ENCODE peak calls at places on chromosomes 16 and 17, in six cellular contexts. G, M, Q, I, J and U are unnamed samples.

GRCh38 chr16:15970743-15971434 is 21.5 kb downstream of the ABCC1 start:
- ATAC-seq in G (no peak), M (no peak), Q (no peak), I (no peak), J (no peak), U (no peak)

GRCh38 chr17:8294814-8295316 is 335 bp downstream of the SLC25A35 start:
- ATAC-seq in G (peak), M (peak), Q (no peak), I (peak), J (peak), U (peak)

GRCh38 chr17:72102366-72102765 is 18.5 kb upstream of the SOX9 start:
- ATAC-seq in G (no peak), M (no peak), Q (no peak), I (no peak), J (no peak), U (no peak)

GRCh38 chr17:64461788-64462187 is 12.9 kb downstream of the MILR1 start:
- ATAC-seq in G (no peak), M (no peak), Q (no peak), I (no peak), J (no peak), U (no peak)

GRCh38 chr16:7331997-7332396 is 648 bp upstream of the RBFOX1 start:
- ATAC-seq in G (no peak), M (no peak), Q (no peak), I (no peak), J (no peak), U (no peak)

GRCh38 chr17:42053701-42054100 is 3.3 kb upstream of the C17orf113 start:
- ATAC-seq in G (no peak), M (no peak), Q (no peak), I (no peak), J (no peak), U (no peak)

GRCh38 chr17:47983492-47984223 is 12.7 kb downstream of the CDK5RAP3 start:
- ATAC-seq in G (no peak), M (no peak), Q (no peak), I (no peak), J (peak), U (no peak)

GRCh38 chr17:20043034-20043433 is 33.9 kb downstream of the SPECC1 start:
- ATAC-seq in G (no peak), M (no peak), Q (no peak), I (no peak), J (no peak), U (no peak)

GRCh38 chr17:63440127-63440769 is 5.9 kb downstream of the CYB561 start:
- ATAC-seq in G (peak), M (peak), Q (no peak), I (no peak), J (no peak), U (no peak)

GRCh38 chr16:73531021-73531420 is 483.1 kb upstream of the ZFHX3 start:
- ATAC-seq in G (no peak), M (no peak), Q (no peak), I (no peak), J (no peak), U (no peak)

GRCh38 chr16:73523209-73523608 is 475.3 kb upstream of the ZFHX3 start:
- ATAC-seq in G (no peak), M (no peak), Q (no peak), I (no peak), J (no peak), U (no peak)

GRCh38 chr16:73530529-73530928 is 482.6 kb upstream of the ZFHX3 start:
- ATAC-seq in G (no peak), M (no peak), Q (no peak), I (no peak), J (no peak), U (no peak)

GRCh38 chr16:73529303-73530012 is 481.5 kb upstream of the ZFHX3 start:
- ATAC-seq in G (no peak), M (no peak), Q (no peak), I (no peak), J (no peak), U (no peak)

GRCh38 chr16:73527191-73527590 is 479.3 kb upstream of the ZFHX3 start:
- ATAC-seq in G (peak), M (peak), Q (peak), I (no peak), J (no peak), U (no peak)
- TF ChIP-seq EP300 in G (no peak), M (no peak), Q (no peak), I (no peak), J (no peak), U (no peak)

DNA sequence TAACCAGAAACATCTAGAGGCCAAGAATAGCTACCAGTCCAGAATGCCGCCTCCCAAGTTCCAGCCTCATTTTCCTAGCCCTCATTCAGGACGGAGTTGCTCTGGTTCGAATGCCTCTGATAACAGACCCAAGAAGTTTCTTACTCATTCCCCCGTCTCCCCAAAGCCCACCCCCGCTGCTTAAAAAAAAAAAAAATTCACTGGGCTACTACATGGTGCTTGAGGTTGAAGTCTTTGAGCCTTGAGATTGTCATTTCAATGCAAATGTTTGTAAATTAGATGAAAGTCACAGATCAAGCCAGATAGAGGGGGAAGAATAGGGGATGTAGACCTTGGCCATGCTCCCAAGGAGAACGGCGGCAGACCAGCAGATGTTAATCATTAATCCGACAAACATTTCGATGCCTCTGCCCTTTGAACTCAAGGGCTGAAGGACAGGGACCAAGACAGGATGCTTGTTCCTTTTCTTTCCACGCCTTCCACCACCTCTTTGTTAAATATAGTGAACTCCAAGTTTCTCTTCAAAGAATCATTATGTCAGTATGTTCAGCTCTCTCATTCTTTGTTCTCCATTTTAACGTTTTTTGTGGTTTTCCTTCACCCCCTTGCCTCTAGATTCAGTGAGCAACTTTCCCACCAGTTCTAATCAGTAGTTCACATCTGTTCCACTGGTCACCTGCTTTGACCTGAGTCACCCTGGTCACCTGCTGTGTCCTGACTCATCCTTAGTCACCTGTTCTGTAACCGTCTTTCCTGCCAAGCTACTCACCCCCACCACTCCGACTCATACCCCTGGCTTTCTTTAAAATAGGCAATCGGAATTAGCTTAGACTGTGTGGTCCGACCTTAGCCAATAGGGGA is 190.3 kb downstream of the CPPED1 start:
- ATAC-seq in G (peak), M (peak), Q (peak), I (no peak), J (peak), U (no peak)
- TF ChIP-seq EP300 in G (peak), M (peak), Q (peak), I (no peak), J (peak), U (no peak)

DNA sequence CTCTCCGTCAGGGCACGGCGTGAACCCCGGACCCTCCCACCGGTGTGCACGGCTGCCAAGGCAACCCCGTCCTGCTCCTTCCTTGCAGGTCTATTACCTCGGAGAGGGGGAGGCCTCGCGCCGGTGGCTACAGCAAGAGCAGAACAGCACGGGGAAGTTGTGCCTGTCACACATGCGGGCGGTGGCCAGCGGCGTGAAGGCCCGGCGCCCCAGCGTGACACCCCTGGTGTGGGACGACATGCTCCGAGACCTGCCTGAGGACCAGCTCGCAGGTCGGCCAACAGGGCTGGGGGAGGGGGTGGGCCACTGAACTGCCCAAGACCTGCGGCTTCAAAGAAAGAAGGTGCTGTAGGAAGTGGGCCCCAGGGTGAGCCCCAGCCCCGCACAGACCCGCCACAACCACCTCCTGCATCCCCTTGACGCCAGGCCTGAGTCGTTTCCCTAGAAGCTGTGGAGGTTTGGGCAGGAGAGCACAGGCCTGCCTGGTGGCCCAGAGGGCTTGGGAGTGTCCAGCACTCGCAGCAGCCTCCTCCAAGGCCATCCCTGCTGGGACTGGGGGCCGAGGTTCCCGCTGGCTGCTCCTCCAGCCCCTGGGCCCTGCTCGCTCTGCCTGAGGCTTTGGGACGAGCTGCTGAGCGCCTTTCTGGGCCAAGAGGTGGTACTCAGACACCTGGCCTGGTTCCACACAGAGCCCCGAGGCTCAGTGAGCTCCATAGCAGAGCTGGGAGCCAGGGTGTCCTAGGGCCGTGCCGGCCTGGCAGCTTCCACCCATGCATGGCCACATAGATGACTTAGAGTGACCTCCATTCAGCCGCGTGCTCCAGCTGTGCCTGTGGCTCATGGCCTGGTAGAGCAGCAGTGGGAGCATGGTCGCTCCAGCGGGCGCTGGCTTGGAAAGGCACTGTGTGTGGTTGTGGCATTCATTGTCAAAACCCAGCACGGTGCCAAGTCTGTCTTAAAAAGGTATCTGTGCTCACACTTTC is 14.7 kb downstream of the CYBC1 start:
- ATAC-seq in G (peak), M (no peak), Q (no peak), I (no peak), J (no peak), U (no peak)
- TF ChIP-seq EP300 in G (no peak), M (no peak), Q (no peak), I (no peak), J (no peak), U (no peak)

GRCh38 chr16:89642574-89642973 is 14.9 kb downstream of the CHMP1A start:
- ATAC-seq in G (no peak), M (no peak), Q (no peak), I (no peak), J (no peak), U (no peak)

GRCh38 chr16:89643769-89644300 is 13.7 kb downstream of the CHMP1A start:
- ATAC-seq in G (no peak), M (no peak), Q (no peak), I (no peak), J (peak), U (no peak)

GRCh38 chr16:89645122-89645521 is 12.4 kb downstream of the CHMP1A start:
- ATAC-seq in G (no peak), M (no peak), Q (no peak), I (no peak), J (no peak), U (no peak)

GRCh38 chr16:89646270-89646669 is 11.2 kb downstream of the CHMP1A start:
- ATAC-seq in G (no peak), M (no peak), Q (no peak), I (no peak), J (no peak), U (no peak)

DNA sequence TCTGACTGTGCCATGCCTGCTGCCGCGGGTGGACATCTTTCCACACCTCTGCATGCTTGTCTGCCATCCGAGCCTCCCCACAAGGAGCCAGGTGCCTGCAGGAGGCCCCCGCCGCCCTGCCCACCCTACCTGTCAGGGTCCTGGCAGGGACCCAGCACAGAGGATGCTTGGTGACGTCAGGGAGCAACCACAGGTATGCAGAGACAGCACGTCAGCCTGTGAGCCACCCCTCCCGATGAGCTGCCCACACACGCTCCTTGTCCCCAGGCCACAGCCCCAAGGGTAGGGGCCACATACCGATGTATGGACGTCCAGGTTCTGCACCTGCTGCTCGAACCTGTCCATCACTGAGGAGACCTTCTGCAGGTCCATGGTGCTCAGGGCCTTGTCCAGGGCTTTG is 10.6 kb downstream of the CHMP1A start:
- ATAC-seq in G (no peak), M (no peak), Q (no peak), I (no peak), J (no peak), U (no peak)
- TF ChIP-seq EP300 in G (no peak), M (no peak), Q (no peak), I (no peak), J (no peak), U (no peak)

DNA sequence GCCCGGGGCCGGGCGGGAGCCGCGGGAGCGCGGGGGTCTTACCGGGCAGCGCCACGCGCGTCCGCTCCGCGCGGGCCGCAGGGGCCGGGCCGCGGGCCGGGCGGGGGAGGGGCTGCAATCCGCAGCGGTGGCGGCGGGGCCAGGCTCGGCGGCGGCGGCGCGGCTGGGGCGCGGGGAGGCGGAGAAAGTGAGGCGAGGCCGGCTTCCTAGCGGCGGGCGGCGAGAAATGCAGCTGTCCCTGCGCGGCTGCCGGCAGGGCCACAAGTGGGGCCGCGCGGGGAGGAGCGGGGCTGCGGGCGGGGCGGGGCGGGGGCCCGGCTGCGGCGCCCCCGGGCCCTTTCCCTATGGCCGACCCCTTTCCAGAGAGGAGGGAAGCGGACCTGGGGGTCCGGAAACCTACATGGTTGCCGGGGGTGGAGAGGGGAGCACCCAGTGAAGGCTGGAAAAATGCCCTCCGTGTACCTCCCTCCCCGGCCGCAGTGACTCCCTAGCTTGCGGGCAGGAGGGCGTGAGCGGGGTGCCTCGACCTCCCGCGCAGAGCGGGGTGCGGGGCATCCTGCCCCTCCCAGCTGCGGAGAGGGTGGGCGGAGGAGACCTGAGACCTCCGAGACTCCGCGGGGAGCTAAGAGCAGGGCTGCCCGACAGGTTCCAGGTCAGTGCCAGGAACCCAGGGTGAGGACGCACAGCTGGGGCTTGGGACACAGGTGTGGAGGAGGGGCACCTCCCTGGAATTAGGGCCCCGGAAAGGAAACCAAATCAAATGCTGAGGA is at the start of gene CUEDC1:
- ATAC-seq in G (peak), M (peak), Q (peak), I (peak), J (peak), U (peak)
- TF ChIP-seq EP300 in G (no peak), M (no peak), Q (no peak), I (no peak), J (no peak), U (no peak)

GRCh38 chr17:17776889-17777288 is 59.9 kb downstream of the SREBF1 start:
- ATAC-seq in G (no peak), M (no peak), Q (no peak), I (no peak), J (no peak), U (no peak)
- TF ChIP-seq EP300 in G (no peak), M (no peak), Q (no peak), I (no peak), J (no peak), U (no peak)

DNA sequence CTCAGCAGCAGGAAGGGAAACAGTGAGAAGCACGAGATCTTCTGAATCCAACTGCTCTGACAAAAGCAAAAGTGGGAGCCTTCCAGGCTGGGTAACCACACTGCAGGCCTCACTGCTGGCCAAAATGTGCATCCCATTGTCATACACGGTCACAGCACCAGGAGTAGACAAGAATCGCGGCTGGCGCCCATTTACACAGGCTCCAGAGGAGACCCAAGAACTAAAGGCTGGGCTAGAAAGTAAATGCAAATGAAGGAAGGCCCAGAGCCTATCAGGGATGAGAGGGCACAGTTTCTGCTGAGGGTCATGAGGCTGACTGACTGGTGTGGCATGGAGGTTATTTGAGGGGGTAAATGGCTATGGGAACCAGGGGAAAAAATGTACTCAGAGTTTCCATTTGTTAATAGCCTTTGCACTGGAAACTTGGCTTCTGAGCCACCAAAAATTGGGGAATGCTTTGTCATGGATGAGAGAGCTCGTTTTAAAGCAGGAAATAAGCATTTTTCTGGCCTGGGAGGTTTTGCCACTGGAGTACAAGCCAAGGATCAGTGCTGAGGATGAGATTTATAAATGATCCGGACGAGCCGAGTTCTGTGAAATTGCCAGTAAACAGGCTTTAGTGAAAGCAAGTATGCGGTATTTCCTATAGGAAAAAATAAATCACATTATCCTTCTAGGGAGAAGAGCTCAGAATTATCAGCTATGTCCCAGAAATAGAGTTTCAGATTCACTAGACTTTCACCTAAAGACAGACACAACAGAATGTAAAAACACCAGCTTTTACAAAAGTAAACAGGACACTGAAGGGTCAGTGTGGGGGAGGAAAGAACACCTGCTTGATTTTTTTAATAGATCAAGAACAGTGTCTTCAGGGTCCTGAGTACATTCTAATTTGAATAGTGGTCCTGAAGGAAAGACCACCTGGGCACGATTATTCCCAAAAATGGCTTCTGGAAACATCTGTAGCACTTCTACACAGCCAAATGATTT is 66.9 kb upstream of the GSG1L start:
- ATAC-seq in G (no peak), M (no peak), Q (no peak), I (peak), J (no peak), U (peak)
- TF ChIP-seq EP300 in G (no peak), M (no peak), Q (no peak), I (no peak), J (no peak), U (no peak)

GRCh38 chr17:1683489-1683888 is 1.2 kb downstream of the PRPF8 start:
- ATAC-seq in G (no peak), M (no peak), Q (no peak), I (no peak), J (no peak), U (no peak)

GRCh38 chr17:1686086-1686485 is 1.4 kb upstream of the PRPF8 start:
- ATAC-seq in G (no peak), M (no peak), Q (no peak), I (no peak), J (no peak), U (no peak)

GRCh38 chr17:1684307-1685189 is at the start of gene PRPF8:
- ATAC-seq in G (peak), M (peak), Q (peak), I (peak), J (peak), U (peak)
- TF ChIP-seq EP300 in G (peak), M (no peak), Q (no peak), I (peak), J (no peak), U (no peak)